ENCODE peak calls at places on chromosomes 6 and 20, in nine cellular contexts. I is right cardiac atrium; E is effector memory CD4-positive, alpha-beta T cell; V is adrenal gland; R is breast epithelium; O is psoas muscle; J is right atrium auricular region; F is endodermal cell; D is left lung. U is an unnamed sample.

GRCh38 chr20:61031101-61031830 is 220.8 kb upstream of the CDH4 start:
- DNase-seq in I (no peak), F (no peak), E (no peak), R (no peak), D (no peak), V (no peak), J (peak; percentile 32), O (no peak), U (no peak)

GRCh38 chr6:22102671-22103070 is 194.2 kb downstream of the PRL start:
- DNase-seq in V (no peak), R (no peak), D (no peak), O (no peak), E (no peak), F (no peak), J (no peak), I (no peak), U (no peak)

GRCh38 chr6:3522561-3523287 is 65.9 kb upstream of the SLC22A23 start:
- DNase-seq in V (no peak), I (no peak), R (no peak), D (no peak), E (no peak), J (no peak), F (no peak), O (no peak), U (peak; percentile 75)

GRCh38 chr6:123127807-123128206 is 131.8 kb downstream of the CLVS2 start:
- DNase-seq in J (no peak), D (no peak), F (no peak), R (no peak), I (no peak), O (no peak), E (no peak), V (no peak), U (no peak)

GRCh38 chr20:25067102-25067987 is 9.4 kb upstream of the ACSS1 start:
- DNase-seq in F (no peak), R (peak; percentile 9), O (peak; percentile 35), J (no peak), E (no peak), I (no peak), D (peak; percentile 13), V (peak; percentile 1), U (no peak)

GRCh38 chr20:62651285-62652021 is 9.2 kb downstream of the SLCO4A1 start:
- DNase-seq in R (no peak), V (peak; percentile 76), O (peak; percentile 82), F (peak; percentile 58), J (no peak), I (peak; percentile 86), D (peak; percentile 64), E (peak; percentile 72), U (no peak)

GRCh38 chr6:154301086-154301625 is 55.4 kb downstream of the IPCEF1 start:
- DNase-seq in D (no peak), R (no peak), I (no peak), J (no peak), O (no peak), E (no peak), F (no peak), V (no peak), U (no peak)

GRCh38 chr6:24933868-24934401 is 1.8 kb downstream of the RIPOR2 start:
- DNase-seq in I (no peak), R (no peak), D (no peak), V (no peak), E (no peak), O (no peak), F (peak; percentile 87), J (no peak), U (no peak)

GRCh38 chr6:161963634-161964244 is 689.9 kb upstream of the AGPAT4 start:
- DNase-seq in J (no peak), F (no peak), I (no peak), E (no peak), V (no peak), D (no peak), R (no peak), O (no peak), U (no peak)

DNA sequence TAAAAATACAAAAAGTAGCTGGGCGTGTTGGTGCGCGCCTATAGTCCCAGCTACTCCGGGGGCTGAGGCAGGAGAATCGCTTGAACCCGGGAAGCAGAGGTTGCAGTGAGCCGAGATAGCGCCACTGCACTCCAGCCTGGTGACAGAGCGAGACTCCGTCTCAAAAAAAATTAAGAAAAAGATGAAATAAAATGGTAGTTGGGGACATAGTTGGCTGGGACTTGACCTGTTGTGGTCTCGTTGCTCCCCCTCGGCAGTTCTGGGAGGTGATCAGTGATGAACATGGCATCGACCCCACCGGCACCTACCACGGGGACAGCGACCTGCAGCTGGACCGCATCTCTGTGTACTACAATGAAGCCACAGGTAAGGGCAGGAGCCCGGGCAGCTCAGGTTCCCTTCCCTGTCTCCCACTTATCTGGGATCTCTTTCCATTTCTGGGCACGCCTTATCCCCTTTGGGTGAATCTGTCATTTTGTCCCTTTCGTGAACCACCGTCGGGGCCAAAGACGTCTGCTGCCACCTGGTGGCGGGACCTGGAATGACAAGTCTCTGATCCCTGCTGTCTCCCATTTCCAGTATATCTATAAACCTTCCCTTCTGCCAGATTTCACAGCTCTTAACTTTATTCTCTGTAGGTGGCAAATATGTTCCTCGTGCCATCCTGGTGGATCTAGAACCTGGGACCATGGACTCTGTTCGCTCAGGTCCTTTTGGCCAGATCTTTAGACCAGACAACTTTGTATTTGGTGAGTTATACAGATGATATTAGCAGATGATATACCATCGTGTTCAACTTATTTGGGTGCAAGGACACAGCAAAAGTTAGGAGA is 2.3 kb downstream of the TUBB start:
- DNase-seq in J (peak; percentile 91), E (peak; percentile 77), D (peak; percentile 78), I (peak; percentile 92), V (peak; percentile 75), O (peak; percentile 88), F (peak; percentile 93), R (peak; percentile 92), U (peak; percentile 83)
- H3K4me1 ChIP-seq in J (peaks cover 62% of the 10 kb centered on the region), E (peaks cover 17% of the 10 kb centered on the region), D (peaks cover 28% of the 10 kb centered on the region), I (peaks cover 3% of the 10 kb centered on the region), V (peaks cover 56% of the 10 kb centered on the region), O (peaks cover 29% of the 10 kb centered on the region), F (no peaks in the 10 kb centered on the region), R (peaks cover 3% of the 10 kb centered on the region), U (peaks cover 57% of the 10 kb centered on the region)

DNA sequence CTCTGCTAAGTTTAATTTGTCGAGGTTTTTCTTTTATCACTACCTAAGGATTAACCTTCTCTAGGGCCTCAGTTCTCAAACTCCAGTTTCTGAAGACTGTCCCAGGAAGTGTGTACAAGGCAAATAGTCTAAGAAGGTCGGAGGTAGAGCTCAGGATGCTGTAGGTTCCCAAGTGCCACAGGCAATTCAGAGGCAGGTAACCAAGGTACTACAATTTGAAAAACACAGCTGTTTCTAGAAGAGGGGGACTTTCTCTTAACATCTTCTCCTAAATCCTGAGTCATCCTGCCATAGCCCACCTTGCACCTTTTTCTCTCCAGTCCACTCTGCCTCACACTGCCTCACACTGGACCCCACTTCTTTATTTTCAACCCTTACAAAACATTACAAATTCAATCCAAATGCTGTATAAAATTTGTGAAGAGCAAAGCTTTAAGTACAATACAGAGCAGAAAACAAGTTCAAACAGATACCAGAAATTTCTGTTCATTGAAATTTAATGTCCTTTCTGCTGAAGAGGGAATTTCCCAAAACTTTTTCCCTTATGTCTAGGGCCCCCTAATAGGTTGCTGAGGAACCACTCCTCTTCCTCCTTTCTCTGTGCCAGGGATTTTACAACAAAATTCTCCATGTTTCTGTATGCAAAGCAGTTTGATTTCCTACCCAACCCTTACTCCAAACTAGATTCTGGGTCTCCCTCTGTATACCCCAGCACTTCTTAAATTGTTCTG is 43.0 kb downstream of the FRK start:
- DNase-seq in O (no peak), V (no peak), F (no peak), J (no peak), D (no peak), I (no peak), R (no peak), E (no peak), U (no peak)
- H3K4me1 ChIP-seq in O (no peaks in the 10 kb centered on the region), V (no peaks in the 10 kb centered on the region), F (peaks cover 11% of the 10 kb centered on the region), J (peaks cover 38% of the 10 kb centered on the region), D (peaks cover 14% of the 10 kb centered on the region), I (peaks cover 7% of the 10 kb centered on the region), R (no peaks in the 10 kb centered on the region), E (no peaks in the 10 kb centered on the region), U (peaks cover 19% of the 10 kb centered on the region)

GRCh38 chr6:111894272-111894671 is 21.0 kb upstream of the FYN start:
- DNase-seq in D (no peak), R (no peak), O (no peak), E (no peak), V (no peak), I (no peak), J (no peak), F (no peak), U (peak; percentile 19)

GRCh38 chr6:111900731-111901130 is 27.5 kb upstream of the FYN start:
- DNase-seq in O (no peak), V (no peak), R (no peak), F (no peak), E (no peak), D (no peak), I (no peak), J (no peak), U (no peak)

GRCh38 chr6:111898452-111898851 is 25.2 kb upstream of the FYN start:
- DNase-seq in V (no peak), J (no peak), F (peak; percentile 71), E (no peak), D (no peak), R (no peak), I (no peak), O (no peak), U (no peak)

GRCh38 chr6:111894951-111895350 is 21.7 kb upstream of the FYN start:
- DNase-seq in O (no peak), D (no peak), I (no peak), R (no peak), V (no peak), J (no peak), E (no peak), F (no peak), U (no peak)

GRCh38 chr6:111899531-111899930 is 26.3 kb upstream of the FYN start:
- DNase-seq in R (no peak), J (no peak), E (no peak), I (no peak), D (no peak), V (no peak), F (no peak), O (no peak), U (no peak)
- H3K4me1 ChIP-seq in R (no peaks in the 10 kb centered on the region), J (no peaks in the 10 kb centered on the region), E (no peaks in the 10 kb centered on the region), I (no peaks in the 10 kb centered on the region), D (no peaks in the 10 kb centered on the region), V (no peaks in the 10 kb centered on the region), F (peaks cover 4% of the 10 kb centered on the region), O (no peaks in the 10 kb centered on the region), U (peaks cover 9% of the 10 kb centered on the region)

GRCh38 chr6:35487653-35488516 is 9.0 kb downstream of the TEAD3 start:
- DNase-seq in J (no peak), R (peak; percentile 80), F (peak; percentile 76), I (no peak), D (no peak), O (no peak), V (no peak), E (no peak), U (no peak)

GRCh38 chr6:35489995-35490791 is 6.7 kb downstream of the TEAD3 start:
- DNase-seq in R (peak; percentile 70), I (peak; percentile 94), E (no peak), V (peak; percentile 51), O (peak; percentile 88), J (peak; percentile 77), F (peak; percentile 95), D (peak; percentile 70), U (peak; percentile 97)

GRCh38 chr6:35486005-35486925 is 10.6 kb downstream of the TEAD3 start:
- DNase-seq in I (peak; percentile 89), F (peak; percentile 94), R (peak; percentile 95), O (peak; percentile 56), D (peak; percentile 80), E (no peak), J (no peak), V (no peak), U (no peak)

GRCh38 chr6:35489066-35489465 is 7.8 kb downstream of the TEAD3 start:
- DNase-seq in F (no peak), D (no peak), V (no peak), R (no peak), J (no peak), E (no peak), O (no peak), I (peak; percentile 18), U (no peak)

GRCh38 chr6:35488517-35488862 is 8.4 kb downstream of the TEAD3 start:
- DNase-seq in E (no peak), R (no peak), D (no peak), O (no peak), J (no peak), I (peak; percentile 11), V (no peak), F (no peak), U (no peak)
- H3K4me1 ChIP-seq in E (no peaks in the 10 kb centered on the region), R (peaks cover 33% of the 10 kb centered on the region), D (peaks cover 30% of the 10 kb centered on the region), O (peaks cover 43% of the 10 kb centered on the region), J (peaks cover 83% of the 10 kb centered on the region), I (peaks cover 11% of the 10 kb centered on the region), V (peaks cover 16% of the 10 kb centered on the region), F (peaks cover 43% of the 10 kb centered on the region), U (peaks cover 88% of the 10 kb centered on the region)